ENCODE peak calls at places on chromosome 1, in ten cellular contexts. One of them, this sample, is unnamed.

GRCh38 chr1:67563684-67564083 is 121.3 kb upstream of the GADD45A start:
- DNase-seq in activated T-cell treated with anti-CD3 and anti-CD28 coated beads, Interleukin-2, amount 50 U/mL, for 72 hours: no peak
- DNase-seq in stimulated activated CD8-positive, alpha-beta memory T cell treated with anti-CD3 and anti-CD28 coated beads, Interleukin-7, amount 100 ng/mL, for 1 hour: no peak
- DNase-seq in GM04504: no peak
- DNase-seq in glutamatergic neuron: no peak
- DNase-seq in omental fat pad: no peak
- DNase-seq in kidney tubule cell: no peak
- DNase-seq in NCI-H1417: no peak
- DNase-seq in heart right ventricle: no peak
- DNase-seq in stimulated activated CD4-positive, alpha-beta T cell treated with anti-CD3 and anti-CD28 coated beads, TNF-alpha, amount 100 ng/mL, for 24 hours: no peak
- DNase-seq in this sample: no peak

GRCh38 chr1:40627987-40628902 is 37.2 kb downstream of the RIMS3 start:
- DNase-seq in GM04504: no peak
- DNase-seq in glutamatergic neuron: no peak
- DNase-seq in NCI-H1417: no peak
- DNase-seq in activated T-cell treated with anti-CD3 and anti-CD28 coated beads, Interleukin-2, amount 50 U/mL, for 72 hours: peak
- DNase-seq in stimulated activated CD8-positive, alpha-beta memory T cell treated with anti-CD3 and anti-CD28 coated beads, Interleukin-7, amount 100 ng/mL, for 1 hour: no peak
- DNase-seq in heart right ventricle: no peak
- DNase-seq in omental fat pad: no peak
- DNase-seq in stimulated activated CD4-positive, alpha-beta T cell treated with anti-CD3 and anti-CD28 coated beads, TNF-alpha, amount 100 ng/mL, for 24 hours: no peak
- DNase-seq in kidney tubule cell: peak
- DNase-seq in this sample: no peak

GRCh38 chr1:152313319-152313801 is 11.7 kb downstream of the FLG start:
- DNase-seq in glutamatergic neuron: no peak
- DNase-seq in NCI-H1417: no peak
- DNase-seq in stimulated activated CD8-positive, alpha-beta memory T cell treated with anti-CD3 and anti-CD28 coated beads, Interleukin-7, amount 100 ng/mL, for 1 hour: no peak
- DNase-seq in kidney tubule cell: no peak
- DNase-seq in omental fat pad: no peak
- DNase-seq in stimulated activated CD4-positive, alpha-beta T cell treated with anti-CD3 and anti-CD28 coated beads, TNF-alpha, amount 100 ng/mL, for 24 hours: no peak
- DNase-seq in activated T-cell treated with anti-CD3 and anti-CD28 coated beads, Interleukin-2, amount 50 U/mL, for 72 hours: no peak
- DNase-seq in GM04504: no peak
- DNase-seq in heart right ventricle: no peak
- DNase-seq in this sample: no peak

GRCh38 chr1:227125929-227126545 is 185.9 kb downstream of the COQ8A start:
- DNase-seq in glutamatergic neuron: no peak
- DNase-seq in heart right ventricle: no peak
- DNase-seq in kidney tubule cell: no peak
- DNase-seq in omental fat pad: no peak
- DNase-seq in stimulated activated CD8-positive, alpha-beta memory T cell treated with anti-CD3 and anti-CD28 coated beads, Interleukin-7, amount 100 ng/mL, for 1 hour: no peak
- DNase-seq in stimulated activated CD4-positive, alpha-beta T cell treated with anti-CD3 and anti-CD28 coated beads, TNF-alpha, amount 100 ng/mL, for 24 hours: no peak
- DNase-seq in GM04504: no peak
- DNase-seq in NCI-H1417: peak
- DNase-seq in activated T-cell treated with anti-CD3 and anti-CD28 coated beads, Interleukin-2, amount 50 U/mL, for 72 hours: no peak
- DNase-seq in this sample: no peak

GRCh38 chr1:202862672-202863560 is 26.0 kb downstream of the RABIF start:
- DNase-seq in heart right ventricle: no peak
- DNase-seq in activated T-cell treated with anti-CD3 and anti-CD28 coated beads, Interleukin-2, amount 50 U/mL, for 72 hours: no peak
- DNase-seq in stimulated activated CD8-positive, alpha-beta memory T cell treated with anti-CD3 and anti-CD28 coated beads, Interleukin-7, amount 100 ng/mL, for 1 hour: no peak
- DNase-seq in stimulated activated CD4-positive, alpha-beta T cell treated with anti-CD3 and anti-CD28 coated beads, TNF-alpha, amount 100 ng/mL, for 24 hours: no peak
- DNase-seq in NCI-H1417: no peak
- DNase-seq in GM04504: no peak
- DNase-seq in omental fat pad: no peak
- DNase-seq in kidney tubule cell: no peak
- DNase-seq in glutamatergic neuron: no peak
- DNase-seq in this sample: no peak

GRCh38 chr1:215667796-215668195 is 100.7 kb downstream of the KCTD3 start:
- DNase-seq in kidney tubule cell: no peak
- DNase-seq in GM04504: no peak
- DNase-seq in stimulated activated CD8-positive, alpha-beta memory T cell treated with anti-CD3 and anti-CD28 coated beads, Interleukin-7, amount 100 ng/mL, for 1 hour: no peak
- DNase-seq in glutamatergic neuron: no peak
- DNase-seq in stimulated activated CD4-positive, alpha-beta T cell treated with anti-CD3 and anti-CD28 coated beads, TNF-alpha, amount 100 ng/mL, for 24 hours: no peak
- DNase-seq in heart right ventricle: no peak
- DNase-seq in activated T-cell treated with anti-CD3 and anti-CD28 coated beads, Interleukin-2, amount 50 U/mL, for 72 hours: no peak
- DNase-seq in omental fat pad: no peak
- DNase-seq in NCI-H1417: no peak
- DNase-seq in this sample: no peak

GRCh38 chr1:209040351-209040750 is 543.2 kb upstream of the CAMK1G start:
- DNase-seq in NCI-H1417: no peak
- DNase-seq in glutamatergic neuron: no peak
- DNase-seq in kidney tubule cell: no peak
- DNase-seq in stimulated activated CD4-positive, alpha-beta T cell treated with anti-CD3 and anti-CD28 coated beads, TNF-alpha, amount 100 ng/mL, for 24 hours: no peak
- DNase-seq in GM04504: no peak
- DNase-seq in activated T-cell treated with anti-CD3 and anti-CD28 coated beads, Interleukin-2, amount 50 U/mL, for 72 hours: no peak
- DNase-seq in omental fat pad: no peak
- DNase-seq in heart right ventricle: no peak
- DNase-seq in stimulated activated CD8-positive, alpha-beta memory T cell treated with anti-CD3 and anti-CD28 coated beads, Interleukin-7, amount 100 ng/mL, for 1 hour: no peak
- DNase-seq in this sample: no peak

GRCh38 chr1:2413495-2414296 is 1.3 kb upstream of the PEX10 start:
- DNase-seq in omental fat pad: no peak
- DNase-seq in heart right ventricle: no peak
- DNase-seq in glutamatergic neuron: no peak
- DNase-seq in GM04504: no peak
- DNase-seq in activated T-cell treated with anti-CD3 and anti-CD28 coated beads, Interleukin-2, amount 50 U/mL, for 72 hours: peak
- DNase-seq in NCI-H1417: no peak
- DNase-seq in stimulated activated CD4-positive, alpha-beta T cell treated with anti-CD3 and anti-CD28 coated beads, TNF-alpha, amount 100 ng/mL, for 24 hours: peak
- DNase-seq in kidney tubule cell: peak
- DNase-seq in stimulated activated CD8-positive, alpha-beta memory T cell treated with anti-CD3 and anti-CD28 coated beads, Interleukin-7, amount 100 ng/mL, for 1 hour: no peak
- DNase-seq in this sample: no peak

GRCh38 chr1:210857724-210858123 is 276.2 kb downstream of the KCNH1 start:
- DNase-seq in glutamatergic neuron: no peak
- DNase-seq in stimulated activated CD8-positive, alpha-beta memory T cell treated with anti-CD3 and anti-CD28 coated beads, Interleukin-7, amount 100 ng/mL, for 1 hour: no peak
- DNase-seq in NCI-H1417: no peak
- DNase-seq in activated T-cell treated with anti-CD3 and anti-CD28 coated beads, Interleukin-2, amount 50 U/mL, for 72 hours: no peak
- DNase-seq in omental fat pad: no peak
- DNase-seq in stimulated activated CD4-positive, alpha-beta T cell treated with anti-CD3 and anti-CD28 coated beads, TNF-alpha, amount 100 ng/mL, for 24 hours: no peak
- DNase-seq in kidney tubule cell: no peak
- DNase-seq in heart right ventricle: no peak
- DNase-seq in GM04504: no peak
- DNase-seq in this sample: no peak

GRCh38 chr1:244730934-244731434 is 78.1 kb downstream of the DESI2 start:
- DNase-seq in kidney tubule cell: no peak
- DNase-seq in stimulated activated CD8-positive, alpha-beta memory T cell treated with anti-CD3 and anti-CD28 coated beads, Interleukin-7, amount 100 ng/mL, for 1 hour: no peak
- DNase-seq in glutamatergic neuron: no peak
- DNase-seq in GM04504: no peak
- DNase-seq in activated T-cell treated with anti-CD3 and anti-CD28 coated beads, Interleukin-2, amount 50 U/mL, for 72 hours: no peak
- DNase-seq in omental fat pad: no peak
- DNase-seq in heart right ventricle: no peak
- DNase-seq in NCI-H1417: peak
- DNase-seq in stimulated activated CD4-positive, alpha-beta T cell treated with anti-CD3 and anti-CD28 coated beads, TNF-alpha, amount 100 ng/mL, for 24 hours: no peak
- DNase-seq in this sample: no peak

GRCh38 chr1:42730988-42731387 is 9.0 kb downstream of the CLDN19 start:
- DNase-seq in glutamatergic neuron: no peak
- DNase-seq in NCI-H1417: peak
- DNase-seq in stimulated activated CD4-positive, alpha-beta T cell treated with anti-CD3 and anti-CD28 coated beads, TNF-alpha, amount 100 ng/mL, for 24 hours: peak
- DNase-seq in GM04504: no peak
- DNase-seq in heart right ventricle: no peak
- DNase-seq in omental fat pad: no peak
- DNase-seq in stimulated activated CD8-positive, alpha-beta memory T cell treated with anti-CD3 and anti-CD28 coated beads, Interleukin-7, amount 100 ng/mL, for 1 hour: no peak
- DNase-seq in activated T-cell treated with anti-CD3 and anti-CD28 coated beads, Interleukin-2, amount 50 U/mL, for 72 hours: peak
- DNase-seq in kidney tubule cell: peak
- DNase-seq in this sample: no peak

GRCh38 chr1:45516465-45516864 is 5.2 kb downstream of the PRDX1 start:
- DNase-seq in omental fat pad: no peak
- DNase-seq in stimulated activated CD4-positive, alpha-beta T cell treated with anti-CD3 and anti-CD28 coated beads, TNF-alpha, amount 100 ng/mL, for 24 hours: no peak
- DNase-seq in activated T-cell treated with anti-CD3 and anti-CD28 coated beads, Interleukin-2, amount 50 U/mL, for 72 hours: no peak
- DNase-seq in heart right ventricle: no peak
- DNase-seq in NCI-H1417: no peak
- DNase-seq in glutamatergic neuron: no peak
- DNase-seq in GM04504: no peak
- DNase-seq in stimulated activated CD8-positive, alpha-beta memory T cell treated with anti-CD3 and anti-CD28 coated beads, Interleukin-7, amount 100 ng/mL, for 1 hour: no peak
- DNase-seq in kidney tubule cell: no peak
- DNase-seq in this sample: no peak

GRCh38 chr1:213914351-213914750 is 73.4 kb upstream of the PROX1 start:
- DNase-seq in heart right ventricle: no peak
- DNase-seq in GM04504: no peak
- DNase-seq in kidney tubule cell: no peak
- DNase-seq in glutamatergic neuron: peak
- DNase-seq in NCI-H1417: no peak
- DNase-seq in omental fat pad: no peak
- DNase-seq in activated T-cell treated with anti-CD3 and anti-CD28 coated beads, Interleukin-2, amount 50 U/mL, for 72 hours: no peak
- DNase-seq in stimulated activated CD4-positive, alpha-beta T cell treated with anti-CD3 and anti-CD28 coated beads, TNF-alpha, amount 100 ng/mL, for 24 hours: no peak
- DNase-seq in stimulated activated CD8-positive, alpha-beta memory T cell treated with anti-CD3 and anti-CD28 coated beads, Interleukin-7, amount 100 ng/mL, for 1 hour: no peak
- DNase-seq in this sample: no peak

This sample was measured in stimulated activated effector memory CD8-positive, alpha-beta T cell treated with anti-CD3 and anti-CD28 coated beads, Interleukin-12 subunit alpha, Interleukin-12 subunit beta, amount 100 ng/mL, for 72 hours.